ENCODE peak calls at places on chromosomes 16 and 17, in eight cellular contexts. P, C, Y, A, J, F, T and G are unnamed samples.

GRCh38 chr16:50428116-50428515 is 59.3 kb upstream of the BRD7 start:
- DNase-seq in P (no peak), Y (no peak), J (no peak), A (peak), F (no peak), T (no peak), C (no peak), G (no peak)

GRCh38 chr16:16176328-16176727 is 47.0 kb downstream of the ABCC6 start:
- DNase-seq in P (no peak), F (no peak), C (no peak), J (no peak), T (no peak), Y (no peak), A (no peak), G (no peak)

GRCh38 chr17:44595216-44595775 is 38.0 kb downstream of the FZD2 start:
- DNase-seq in A (no peak), T (no peak), C (no peak), F (no peak), P (no peak), J (no peak), Y (no peak), G (no peak)

GRCh38 chr17:15321556-15322250 is 19.7 kb downstream of the TEKT3 start:
- DNase-seq in C (no peak), A (peak), F (no peak), T (no peak), Y (no peak), P (no peak), J (no peak), G (peak)

GRCh38 chr17:8939496-8940334 is 25.8 kb downstream of the PIK3R5 start:
- DNase-seq in P (no peak), J (no peak), A (no peak), Y (no peak), T (peak), C (no peak), F (no peak), G (no peak)

GRCh38 chr17:15490634-15491261 is 23.3 kb upstream of the CDRT4 start:
- DNase-seq in P (no peak), A (peak), T (no peak), C (peak), J (no peak), F (peak), Y (peak), G (peak)

GRCh38 chr17:76519048-76519614 is 17.9 kb upstream of the RHBDF2 start:
- DNase-seq in C (no peak), A (no peak), F (no peak), J (no peak), T (no peak), Y (no peak), P (no peak), G (no peak)

GRCh38 chr17:42132941-42133340 is 10.3 kb downstream of the HSPB9 start:
- DNase-seq in F (peak), P (no peak), J (no peak), A (peak), Y (peak), C (peak), T (no peak), G (peak)

GRCh38 chr17:38451840-38452529 is 23.7 kb downstream of the ARHGAP23 start:
- DNase-seq in Y (peak), A (peak), J (no peak), F (peak), T (no peak), P (no peak), C (no peak), G (peak)

GRCh38 chr17:41013606-41014005 is 4.7 kb upstream of the KRTAP3-1 start:
- DNase-seq in J (no peak), P (no peak), A (no peak), C (no peak), Y (peak), F (no peak), T (no peak), G (no peak)

GRCh38 chr16:84999200-84999599 is 12.1 kb downstream of the ZDHHC7 start:
- DNase-seq in C (no peak), T (no peak), Y (no peak), P (peak), J (no peak), A (peak), F (no peak), G (no peak)

GRCh38 chr17:38743556-38744171 is 4.5 kb downstream of the PCGF2 start:
- DNase-seq in Y (no peak), C (no peak), J (no peak), F (no peak), P (no peak), T (no peak), A (no peak), G (no peak)

GRCh38 chr16:88673685-88674398 is 11.0 kb upstream of the MVD start:
- DNase-seq in T (no peak), A (no peak), J (no peak), C (peak), Y (no peak), F (no peak), P (no peak), G (no peak)

GRCh38 chr16:47731252-47731651 is 270.1 kb downstream of the PHKB start:
- DNase-seq in F (no peak), P (no peak), A (peak), Y (peak), T (no peak), C (no peak), J (no peak), G (peak)

GRCh38 chr17:17935321-17936271 is 36.6 kb downstream of the TOM1L2 start:
- DNase-seq in F (no peak), C (no peak), Y (peak), J (no peak), A (peak), T (no peak), P (peak), G (peak)

GRCh38 chr17:29918922-29919856 is 10.8 kb downstream of the SSH2 start:
- DNase-seq in J (no peak), A (peak), T (no peak), F (no peak), P (peak), Y (no peak), C (no peak), G (peak)

GRCh38 chr17:38464723-38465419 is 36.6 kb downstream of the ARHGAP23 start:
- DNase-seq in P (no peak), A (peak), C (peak), Y (peak), F (peak), J (no peak), T (no peak), G (peak)

GRCh38 chr16:65154321-65154720 is 32.5 kb upstream of the CDH11 start:
- DNase-seq in C (no peak), F (no peak), J (no peak), A (peak), P (no peak), Y (no peak), T (no peak), G (no peak)

GRCh38 chr16:57720142-57720575 is 15.4 kb upstream of the KATNB1 start:
- DNase-seq in F (peak), P (no peak), A (peak), T (peak), C (no peak), J (no peak), Y (no peak), G (peak)

GRCh38 chr16:24088767-24089166 is 167.4 kb upstream of the CACNG3 start:
- DNase-seq in Y (no peak), C (no peak), J (no peak), P (no peak), F (no peak), T (no peak), A (no peak), G (no peak)

GRCh38 chr17:41917192-41917591 is 1.6 kb downstream of the ACLY start:
- DNase-seq in T (no peak), Y (no peak), P (no peak), A (peak), F (no peak), J (no peak), C (no peak), G (peak)

GRCh38 chr17:45784293-45784582 is at the start of gene CRHR1:
- DNase-seq in J (no peak), Y (no peak), P (no peak), A (no peak), F (no peak), C (no peak), T (no peak), G (no peak)

GRCh38 chr16:79599837-79600635 is 501 bp downstream of the MAF start:
- DNase-seq in P (no peak), C (peak), J (no peak), A (peak), F (peak), T (no peak), Y (no peak), G (no peak)

GRCh38 chr17:17346428-17347233 is 43.5 kb downstream of the NT5M start:
- DNase-seq in C (no peak), J (no peak), Y (no peak), P (no peak), T (no peak), A (no peak), F (no peak), G (no peak)

GRCh38 chr17:8630227-8630801 is at the start of gene MYH10:
- DNase-seq in P (no peak), J (no peak), F (no peak), Y (no peak), A (no peak), C (no peak), T (no peak), G (no peak)

GRCh38 chr17:50264263-50265113 is 9.8 kb upstream of the TMEM92 start:
- DNase-seq in F (no peak), P (peak), J (no peak), C (no peak), T (no peak), A (peak), Y (no peak), G (peak)

GRCh38 chr16:67302076-67302475 is 22.7 kb downstream of the PLEKHG4 start:
- DNase-seq in Y (no peak), F (no peak), P (no peak), C (no peak), A (no peak), T (no peak), J (no peak), G (no peak)

GRCh38 chr17:50100921-50101345 is 5.8 kb downstream of the PDK2 start:
- DNase-seq in Y (no peak), F (peak), C (no peak), P (no peak), J (no peak), A (no peak), T (no peak), G (no peak)

GRCh38 chr17:54948380-54948779 is 20.1 kb downstream of the COX11 start:
- DNase-seq in P (peak), C (no peak), T (no peak), F (peak), A (peak), Y (peak), J (no peak), G (peak)

GRCh38 chr17:71461504-71462197 is 659.2 kb upstream of the SOX9 start:
- DNase-seq in Y (no peak), P (no peak), A (no peak), C (no peak), F (no peak), J (no peak), T (no peak), G (no peak)

GRCh38 chr16:4055748-4056147 is 60.5 kb downstream of the ADCY9 start:
- DNase-seq in T (no peak), C (no peak), F (no peak), Y (no peak), J (no peak), A (no peak), P (no peak), G (no peak)

GRCh38 chr16:30534368-30535105 is at the start of gene ZNF747:
- DNase-seq in A (peak), C (peak), F (peak), P (peak), Y (no peak), T (peak), J (peak), G (peak)
- TF ChIP-seq CTCF in A (no peak), C (peak), F (peak), P (peak), Y (no peak), T (no peak), J (no peak), G (no peak)

DNA sequence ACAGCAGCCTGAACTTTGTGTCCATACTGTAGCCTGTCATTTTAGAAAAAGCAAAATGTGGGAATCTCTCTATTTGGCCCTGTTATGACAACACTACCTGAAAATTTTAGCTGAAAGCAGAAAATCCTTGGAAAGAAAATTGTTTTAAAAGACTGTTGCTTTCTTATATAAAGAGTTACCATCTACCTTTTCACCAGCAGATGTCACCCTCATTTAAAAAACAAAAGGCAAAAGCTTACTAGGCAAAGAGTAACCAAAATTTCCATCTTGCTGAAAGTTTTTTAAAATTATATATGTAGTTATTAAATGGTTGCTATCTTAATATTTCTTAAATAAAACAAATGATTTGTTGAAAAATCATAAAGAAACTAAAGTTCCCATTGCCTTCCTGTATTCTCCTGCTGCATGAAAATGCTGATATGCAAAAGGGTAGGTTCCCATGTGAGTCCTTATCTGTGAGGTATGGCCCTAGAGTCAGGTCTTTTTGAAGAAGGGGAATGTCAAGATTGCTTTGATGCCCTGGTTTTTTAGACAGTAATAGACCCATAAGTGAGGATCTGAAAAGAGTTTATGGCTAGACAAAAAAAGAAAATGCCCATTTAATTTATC is 61.0 kb downstream of the TNRC6C start:
- DNase-seq in C (no peak), J (no peak), P (no peak), F (no peak), A (peak), Y (no peak), T (no peak), G (no peak)
- TF ChIP-seq CTCF in C (peak), J (no peak), P (peak), F (no peak), A (peak), Y (peak), T (peak), G (peak)

GRCh38 chr16:9012330-9012729 is 48.6 kb upstream of the USP7 start:
- DNase-seq in T (no peak), A (no peak), F (no peak), P (no peak), Y (no peak), C (no peak), J (no peak), G (no peak)
- TF ChIP-seq CTCF in T (no peak), A (no peak), F (no peak), P (no peak), Y (no peak), C (no peak), J (no peak), G (no peak)

DNA sequence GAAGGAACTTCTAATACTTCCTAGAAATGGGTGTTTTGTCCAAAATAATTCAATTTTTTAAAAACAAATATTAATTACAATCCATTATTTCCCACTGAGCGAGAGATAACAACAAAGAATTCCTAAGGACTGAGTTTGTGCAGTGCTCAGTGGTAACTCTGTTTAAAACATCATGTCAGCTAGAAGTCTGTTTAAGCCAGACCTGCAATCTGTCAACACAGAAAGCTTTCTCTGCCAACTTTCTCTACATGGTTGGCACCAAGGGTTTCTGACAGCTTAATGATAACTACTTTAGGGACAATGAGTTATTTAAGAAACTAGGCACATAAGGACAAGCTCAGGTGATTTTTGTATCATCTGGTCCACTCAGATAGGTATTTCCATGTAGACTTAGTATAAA is 81.8 kb downstream of the WDR59 start:
- DNase-seq in C (no peak), P (no peak), J (no peak), A (no peak), F (no peak), Y (no peak), T (no peak), G (no peak)
- TF ChIP-seq CTCF in C (no peak), P (no peak), J (no peak), A (no peak), F (no peak), Y (no peak), T (no peak), G (no peak)

GRCh38 chr16:680967-681745 is 946 bp downstream of the STUB1 start:
- DNase-seq in T (no peak), Y (no peak), J (no peak), C (no peak), P (no peak), A (peak), F (peak), G (no peak)
- TF ChIP-seq CTCF in T (no peak), Y (peak), J (no peak), C (no peak), P (no peak), A (no peak), F (no peak), G (peak)

GRCh38 chr17:79872762-79873161 is 33.5 kb upstream of the CBX4 start:
- DNase-seq in C (no peak), J (no peak), A (no peak), F (no peak), P (no peak), T (no peak), Y (no peak), G (no peak)

GRCh38 chr17:79875511-79875910 is 36.3 kb upstream of the CBX4 start:
- DNase-seq in P (no peak), C (no peak), Y (no peak), J (no peak), T (no peak), A (no peak), F (no peak), G (no peak)

GRCh38 chr17:79873583-79873982 is 34.3 kb upstream of the CBX4 start:
- DNase-seq in F (no peak), T (no peak), C (no peak), Y (no peak), P (no peak), A (no peak), J (no peak), G (no peak)

GRCh38 chr17:79871131-79871530 is 31.9 kb upstream of the CBX4 start:
- DNase-seq in C (no peak), A (no peak), J (no peak), F (no peak), Y (no peak), P (no peak), T (no peak), G (no peak)

DNA sequence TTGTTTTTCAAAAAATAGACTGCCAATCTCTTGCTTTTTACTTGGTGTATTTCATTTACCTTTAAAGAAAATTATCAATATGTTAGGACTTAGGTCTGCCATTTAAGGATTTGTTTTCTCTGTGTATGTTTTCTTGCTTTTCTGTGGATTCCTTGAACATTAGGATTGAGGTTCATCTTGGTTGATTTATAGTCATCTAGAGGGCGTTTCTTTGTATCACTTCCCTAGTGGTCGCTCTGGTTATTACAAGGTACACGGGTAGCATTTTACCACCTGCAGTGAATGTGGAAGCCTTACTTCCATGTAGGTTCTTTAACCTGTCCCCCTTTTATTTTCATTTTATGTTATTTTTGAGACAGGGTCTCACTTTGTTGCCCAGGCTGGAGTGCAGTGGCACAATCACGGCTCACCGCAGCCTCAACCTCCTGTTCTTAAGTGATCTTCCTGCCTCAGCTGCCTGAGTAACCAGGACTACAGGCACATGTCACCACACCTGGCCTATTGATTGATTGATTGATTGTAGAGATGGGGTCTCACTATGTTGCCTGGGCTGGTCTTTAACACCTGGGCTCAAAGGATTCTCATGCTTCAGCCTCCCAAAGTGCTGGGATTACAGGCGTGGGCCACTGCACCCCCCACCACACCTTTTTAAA is 35.2 kb upstream of the CBX4 start:
- DNase-seq in J (no peak), C (no peak), F (peak), A (peak), P (no peak), Y (no peak), T (no peak), G (peak)
- TF ChIP-seq CTCF in J (no peak), C (peak), F (peak), A (peak), P (peak), Y (peak), T (peak), G (peak)

DNA sequence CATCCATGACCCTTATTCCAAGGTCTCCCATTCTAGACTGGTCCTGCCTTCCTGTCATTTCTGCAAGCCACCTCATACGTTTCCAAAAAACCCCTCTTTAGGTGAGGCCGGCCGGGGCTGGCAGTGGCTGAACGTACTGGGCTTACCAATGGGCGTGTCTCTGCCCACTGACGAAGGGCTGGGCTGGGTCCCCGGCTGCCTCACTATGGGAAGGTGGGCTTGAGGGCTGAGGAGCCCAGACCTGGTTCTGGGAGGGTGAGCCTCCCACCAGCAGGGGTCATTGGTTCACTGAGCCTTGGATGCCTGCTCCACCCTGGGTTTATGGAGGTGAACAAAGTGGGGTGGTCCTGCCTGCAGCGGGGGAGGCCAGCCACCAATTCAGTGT is 19.9 kb downstream of the KDM8 start:
- DNase-seq in Y (no peak), F (no peak), T (no peak), J (no peak), C (no peak), P (no peak), A (no peak), G (no peak)
- TF ChIP-seq CTCF in Y (no peak), F (no peak), T (no peak), J (no peak), C (peak), P (no peak), A (no peak), G (peak)

GRCh38 chr16:12659871-12660270 is 143.8 kb downstream of the CPPED1 start:
- DNase-seq in Y (no peak), F (no peak), P (no peak), T (no peak), J (no peak), A (no peak), C (no peak), G (no peak)
- TF ChIP-seq CTCF in Y (no peak), F (no peak), P (no peak), T (no peak), J (no peak), A (no peak), C (no peak), G (no peak)